ENCODE peak calls at places on chromosome 7, in seven cellular contexts. R is pancreas; A is CD8-positive, alpha-beta memory T cell; T is hepatocyte; V is tibial nerve; L is endodermal cell; C is CD8-positive, alpha-beta T cell. M is an unnamed sample.

GRCh38 chr7:27678617-27679260 is 16.1 kb upstream of the HIBADH start:
- DNase-seq in R (no peak), A (no peak), T (no peak), V (no peak), L (no peak), C (no peak), M (no peak)

GRCh38 chr7:22238354-22239311 is 118.3 kb downstream of the RAPGEF5 start:
- DNase-seq in R (no peak), A (no peak), T (no peak), V (no peak), L (no peak), C (no peak), M (no peak)

GRCh38 chr7:3242398-3242972 is 58.6 kb upstream of the SDK1 start:
- DNase-seq in R (no peak), A (no peak), T (no peak), V (no peak), L (no peak), C (no peak), M (no peak)

GRCh38 chr7:45103958-45104843 is 7.3 kb downstream of the TBRG4 start:
- DNase-seq in R (no peak), A (no peak), T (no peak), V (no peak), L (peak; percentile 18), C (no peak), M (no peak)

GRCh38 chr7:48421357-48421756 is 250.1 kb downstream of the ABCA13 start:
- DNase-seq in R (no peak), A (no peak), T (no peak), V (no peak), L (no peak), C (no peak), M (no peak)

GRCh38 chr7:30988346-30989005 is 24.7 kb downstream of the GHRHR start:
- DNase-seq in R (peak; percentile 81), A (no peak), T (peak; percentile 51), V (no peak), L (peak; percentile 67), C (no peak), M (peak; percentile 84)

GRCh38 chr7:41114166-41114565 is 588.7 kb downstream of the INHBA start:
- DNase-seq in R (no peak), A (no peak), T (no peak), V (no peak), L (no peak), C (no peak), M (no peak)

GRCh38 chr7:116525298-116525912 is 569 bp downstream of the CAV1 start:
- DNase-seq in R (peak; percentile 33), A (peak; percentile 22), T (peak; percentile 35), V (peak; percentile 28), L (peak; percentile 82), C (no peak), M (peak; percentile 71)

GRCh38 chr7:28748934-28749584 is 209.1 kb downstream of the TRIL start:
- DNase-seq in R (no peak), A (peak; percentile 1), T (peak; percentile 12), V (no peak), L (peak; percentile 65), C (peak; percentile 20), M (no peak)

GRCh38 chr7:128135275-128136214 is 104.3 kb upstream of the LRRC4 start:
- DNase-seq in R (peak; percentile 60), A (peak; percentile 72), T (peak; percentile 71), V (no peak), L (peak; percentile 88), C (peak; percentile 44), M (peak; percentile 94)

GRCh38 chr7:144454256-144455039 is 51.0 kb upstream of the NOBOX start:
- DNase-seq in R (no peak), A (no peak), T (no peak), V (no peak), L (no peak), C (no peak), M (peak; percentile 11)

GRCh38 chr7:381211-382117 is 91.5 kb downstream of the FOXL3 start:
- DNase-seq in R (no peak), A (peak; percentile 48), T (no peak), V (no peak), L (peak; percentile 25), C (peak; percentile 56), M (no peak)

GRCh38 chr7:134307320-134307719 is 9.4 kb downstream of the SLC35B4 start:
- DNase-seq in R (no peak), A (no peak), T (no peak), V (no peak), L (no peak), C (no peak), M (no peak)

GRCh38 chr7:77529279-77529678 is 7.8 kb upstream of the PTPN12 start:
- DNase-seq in R (no peak), A (no peak), T (no peak), V (no peak), L (no peak), C (no peak), M (no peak)

GRCh38 chr7:116041615-116042014 is 11.1 kb upstream of the TFEC start:
- DNase-seq in R (no peak), A (no peak), T (no peak), V (no peak), L (no peak), C (no peak), M (no peak)

GRCh38 chr7:12370249-12370648 is 33.4 kb downstream of the VWDE start:
- DNase-seq in R (no peak), A (no peak), T (no peak), V (no peak), L (no peak), C (no peak), M (no peak)

GRCh38 chr7:7565746-7566650 is 686 bp upstream of the MIOS start:
- DNase-seq in R (peak; percentile 66), A (no peak), T (peak; percentile 36), V (no peak), L (peak; percentile 73), C (peak; percentile 15), M (peak; percentile 28)

DNA sequence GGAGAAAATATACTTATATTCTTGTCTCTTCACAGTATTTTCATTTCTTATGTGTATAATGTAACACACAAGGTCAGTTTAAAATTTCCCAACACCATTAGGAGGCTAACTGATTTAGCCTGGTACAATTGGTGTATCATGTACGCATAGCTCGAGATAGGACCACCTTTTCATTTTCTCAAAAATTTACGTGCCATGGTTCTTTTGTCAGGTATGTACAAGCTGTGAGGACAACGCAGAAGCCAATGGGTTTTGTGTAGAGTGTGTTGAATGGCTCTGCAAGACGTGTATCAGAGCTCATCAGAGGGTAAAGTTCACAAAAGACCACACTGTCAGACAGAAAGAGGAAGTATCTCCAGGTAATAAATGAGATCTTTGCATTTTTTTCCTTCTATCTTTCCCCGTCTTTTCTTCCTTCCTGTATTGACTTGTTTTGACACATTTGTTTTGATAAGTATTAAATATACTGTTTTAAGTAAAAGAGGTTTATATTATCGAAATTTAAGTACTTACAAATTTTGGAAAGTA is 55.0 kb downstream of the TRIM24 start:
- DNase-seq in R (no peak), A (no peak), T (no peak), V (no peak), L (no peak), C (no peak), M (no peak)
- H3K36me3 ChIP-seq in R (no peaks in the 10 kb centered on the region), A (peaks cover 20% of the 10 kb centered on the region), T (peaks cover 12% of the 10 kb centered on the region), V (peaks cover 3% of the 10 kb centered on the region), L (peaks cover 97% of the 10 kb centered on the region), C (peaks cover 21% of the 10 kb centered on the region), M (peaks cover 49% of the 10 kb centered on the region)

GRCh38 chr7:5320802-5321396 is 38.2 kb downstream of the SLC29A4 start:
- DNase-seq in R (no peak), A (no peak), T (no peak), V (no peak), L (no peak), C (no peak), M (peak; percentile 30)

GRCh38 chr7:5322621-5323410 is 40.1 kb downstream of the SLC29A4 start:
- DNase-seq in R (no peak), A (no peak), T (no peak), V (no peak), L (peak; percentile 45), C (no peak), M (peak; percentile 48)

GRCh38 chr7:5315761-5316160 is 33.0 kb downstream of the SLC29A4 start:
- DNase-seq in R (no peak), A (no peak), T (no peak), V (no peak), L (peak; percentile 20), C (no peak), M (peak; percentile 26)

GRCh38 chr7:5324961-5325360 is 42.2 kb downstream of the SLC29A4 start:
- DNase-seq in R (no peak), A (no peak), T (no peak), V (no peak), L (no peak), C (no peak), M (peak; percentile 34)

DNA sequence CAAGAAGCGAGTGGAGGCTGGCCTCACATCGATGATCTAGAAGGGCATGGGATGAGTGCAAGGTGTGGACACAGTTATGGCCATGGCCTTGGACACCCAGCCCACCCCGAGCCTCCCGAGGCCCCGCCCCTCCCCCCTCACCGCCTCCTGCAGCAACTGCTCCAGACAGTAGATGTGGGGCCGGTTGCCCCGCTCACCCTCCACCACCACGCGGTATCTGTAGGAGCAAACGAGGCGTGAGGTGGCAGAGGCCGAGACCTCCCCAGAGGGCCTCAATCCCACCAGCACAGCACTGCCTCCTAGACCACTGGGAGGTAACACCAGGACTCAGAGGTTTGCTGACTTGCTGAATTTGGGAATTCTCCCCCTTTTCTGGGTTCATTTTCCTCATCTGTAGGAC is 37.6 kb downstream of the SLC29A4 start:
- DNase-seq in R (no peak), A (no peak), T (no peak), V (no peak), L (peak; percentile 45), C (no peak), M (peak; percentile 30)
- H3K36me3 ChIP-seq in R (no peaks in the 10 kb centered on the region), A (peaks cover 4% of the 10 kb centered on the region), T (no peaks in the 10 kb centered on the region), V (peaks cover 5% of the 10 kb centered on the region), L (peaks cover 72% of the 10 kb centered on the region), C (peaks cover 4% of the 10 kb centered on the region), M (no peaks in the 10 kb centered on the region)

DNA sequence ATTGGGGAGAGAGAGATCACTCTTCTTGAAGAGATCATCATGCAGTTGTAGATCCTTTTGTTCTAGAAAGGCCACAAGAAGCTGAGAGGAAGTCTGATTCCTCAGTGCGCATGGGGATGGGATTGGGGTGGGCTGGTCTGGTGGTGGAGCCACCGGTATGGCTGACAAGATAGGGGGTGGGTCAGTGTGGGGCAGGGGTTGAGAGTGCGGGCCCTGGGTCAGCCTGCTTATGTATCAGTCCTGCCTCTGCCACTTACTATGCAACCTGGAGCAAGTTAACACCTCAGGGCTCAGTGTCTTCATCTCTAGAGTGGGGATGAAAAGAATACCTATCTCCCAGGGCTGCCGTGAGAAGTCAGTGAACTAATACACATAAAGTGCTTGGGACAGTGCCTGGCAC is 8.0 kb downstream of the SMARCD3 start:
- DNase-seq in R (no peak), A (no peak), T (no peak), V (no peak), L (no peak), C (no peak), M (peak; percentile 54)
- H3K36me3 ChIP-seq in R (no peaks in the 10 kb centered on the region), A (peaks cover 4% of the 10 kb centered on the region), T (no peaks in the 10 kb centered on the region), V (no peaks in the 10 kb centered on the region), L (peaks cover 58% of the 10 kb centered on the region), C (peaks cover 6% of the 10 kb centered on the region), M (peaks cover 12% of the 10 kb centered on the region)

DNA sequence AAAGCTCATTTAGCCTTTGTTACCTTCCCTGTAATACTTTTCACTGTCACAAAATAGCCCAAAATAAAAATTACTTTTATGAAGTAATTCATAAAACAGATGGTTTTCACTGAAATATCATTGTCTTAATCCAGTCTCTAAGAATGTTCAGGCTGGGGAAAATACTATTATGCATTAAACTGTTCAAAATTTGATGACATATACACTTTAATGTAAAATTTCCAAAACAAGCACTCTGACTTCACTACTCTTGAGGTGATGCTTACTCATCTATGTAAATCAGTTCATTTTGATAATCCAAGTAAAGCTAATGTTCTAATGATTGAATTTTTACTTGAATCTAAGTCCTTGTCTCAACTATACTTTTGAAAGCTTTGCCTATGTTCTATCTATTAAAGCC is 127.9 kb downstream of the KMT2C start:
- DNase-seq in R (no peak), A (no peak), T (no peak), V (no peak), L (no peak), C (no peak), M (no peak)
- H3K36me3 ChIP-seq in R (no peaks in the 10 kb centered on the region), A (peaks cover 10% of the 10 kb centered on the region), T (peaks cover 3% of the 10 kb centered on the region), V (peaks cover 2% of the 10 kb centered on the region), L (peaks cover 46% of the 10 kb centered on the region), C (peaks cover 15% of the 10 kb centered on the region), M (no peaks in the 10 kb centered on the region)